ENCODE peak calls at places on chromosome 21, in five cellular contexts. Q is ovary, Z is AG09309, I is GM13976, R is adrenal gland. N is an unnamed sample.

GRCh38 chr21:15309721-15310120 is 244.9 kb upstream of the NRIP1 start:
- DNase-seq in Q (peak), Z (no peak), I (no peak), R (no peak), N (no peak)

GRCh38 chr21:36487641-36488307 is 7.9 kb upstream of the CLDN14 start:
- DNase-seq in Q (no peak), Z (no peak), I (no peak), R (no peak), N (no peak)

GRCh38 chr21:41289431-41289830 is 27.2 kb upstream of the FAM3B start:
- DNase-seq in Q (no peak), Z (no peak), I (no peak), R (no peak), N (no peak)

GRCh38 chr21:28639742-28640141 is 352.9 kb downstream of the LTN1 start:
- DNase-seq in Q (no peak), Z (no peak), I (no peak), R (no peak), N (no peak)

GRCh38 chr21:33395866-33396265 is 7.3 kb upstream of the IFNGR2 start:
- DNase-seq in Q (no peak), Z (no peak), I (no peak), R (no peak), N (no peak)

GRCh38 chr21:33116669-33117267 is 46.8 kb downstream of the OLIG1 start:
- DNase-seq in Q (no peak), Z (no peak), I (no peak), R (no peak), N (no peak)

GRCh38 chr21:32648165-32648564 is 36.0 kb upstream of the CFAP298 start:
- DNase-seq in Q (no peak), Z (no peak), I (no peak), R (no peak), N (no peak)

GRCh38 chr21:31924548-31924947 is 51.7 kb downstream of the HUNK start:
- DNase-seq in Q (no peak), Z (no peak), I (no peak), R (no peak), N (no peak)

GRCh38 chr21:41429305-41429704 is 3.3 kb downstream of the MX1 start:
- DNase-seq in Q (no peak), Z (no peak), I (no peak), R (no peak), N (no peak)

GRCh38 chr21:29939859-29940245 is at the start of gene GRIK1:
- DNase-seq in Q (no peak), Z (no peak), I (no peak), R (peak), N (no peak)

GRCh38 chr21:31236528-31236927 is 107.5 kb downstream of the TIAM1 start:
- DNase-seq in Q (no peak), Z (no peak), I (no peak), R (no peak), N (no peak)

GRCh38 chr21:19031956-19032355 is 628.4 kb upstream of the TMPRSS15 start:
- DNase-seq in Q (no peak), Z (no peak), I (no peak), R (no peak), N (no peak)

GRCh38 chr21:17757671-17758070 is 61.5 kb downstream of the C21orf91 start:
- DNase-seq in Q (no peak), Z (no peak), I (no peak), R (no peak), N (no peak)

GRCh38 chr21:45852886-45853400 is 128.6 kb upstream of the COL6A1 start:
- DNase-seq in Q (no peak), Z (no peak), I (no peak), R (no peak), N (no peak)

GRCh38 chr21:37374026-37374425 is 7.5 kb downstream of the DYRK1A start:
- DNase-seq in Q (no peak), Z (no peak), I (no peak), R (no peak), N (no peak)

GRCh38 chr21:37367301-37367757 is 756 bp downstream of the DYRK1A start:
- DNase-seq in Q (no peak), Z (no peak), I (peak), R (no peak), N (peak)

GRCh38 chr21:33968998-33969353 is 53.4 kb upstream of the ATP5PO start:
- DNase-seq in Q (no peak), Z (no peak), I (no peak), R (no peak), N (no peak)

GRCh38 chr21:35291963-35292627 is 243.0 kb upstream of the RUNX1 start:
- DNase-seq in Q (no peak), Z (no peak), I (no peak), R (no peak), N (no peak)

GRCh38 chr21:17921579-17922530 is 102.7 kb upstream of the C21orf91 start:
- DNase-seq in Q (no peak), Z (peak), I (no peak), R (no peak), N (no peak)

GRCh38 chr21:32340863-32341848 is 42.5 kb downstream of the MRAP start:
- DNase-seq in Q (no peak), Z (no peak), I (no peak), R (no peak), N (no peak)

GRCh38 chr21:36097427-36098230 is 27.8 kb downstream of the CBR1 start:
- DNase-seq in Q (no peak), Z (no peak), I (peak), R (no peak), N (peak)

GRCh38 chr21:31182231-31183129 is 144.2 kb upstream of the KRTAP19-8 start:
- DNase-seq in Q (no peak), Z (no peak), I (no peak), R (no peak), N (no peak)

GRCh38 chr21:15233611-15234010 is 168.8 kb upstream of the NRIP1 start:
- DNase-seq in Q (no peak), Z (no peak), I (no peak), R (no peak), N (no peak)

GRCh38 chr21:35034203-35034926 is 14.7 kb downstream of the RUNX1 start:
- DNase-seq in Q (no peak), Z (no peak), I (no peak), R (no peak), N (no peak)

GRCh38 chr21:36706951-36707762 is 8.2 kb downstream of the SIM2 start:
- DNase-seq in Q (no peak), Z (no peak), I (peak), R (no peak), N (peak)

GRCh38 chr21:37065561-37066177 is 7.2 kb downstream of the PIGP start:
- DNase-seq in Q (no peak), Z (no peak), I (no peak), R (no peak), N (no peak)

GRCh38 chr21:24023402-24023801 is 1583.9 kb downstream of the MRPL39 start:
- DNase-seq in Q (no peak), Z (no peak), I (no peak), R (no peak), N (no peak)

GRCh38 chr21:26846036-26846931 is 1.1 kb upstream of the ADAMTS1 start:
- DNase-seq in Q (peak), Z (no peak), I (no peak), R (peak), N (no peak)
- TF ChIP-seq CTCF in Q (peak), Z (peak), I (no peak), R (no peak), N (no peak)

GRCh38 chr21:42537106-42537742 is 23.6 kb downstream of the SLC37A1 start:
- DNase-seq in Q (no peak), Z (no peak), I (peak), R (no peak), N (peak)
- TF ChIP-seq CTCF in Q (no peak), Z (peak), I (peak), R (peak), N (peak)

DNA sequence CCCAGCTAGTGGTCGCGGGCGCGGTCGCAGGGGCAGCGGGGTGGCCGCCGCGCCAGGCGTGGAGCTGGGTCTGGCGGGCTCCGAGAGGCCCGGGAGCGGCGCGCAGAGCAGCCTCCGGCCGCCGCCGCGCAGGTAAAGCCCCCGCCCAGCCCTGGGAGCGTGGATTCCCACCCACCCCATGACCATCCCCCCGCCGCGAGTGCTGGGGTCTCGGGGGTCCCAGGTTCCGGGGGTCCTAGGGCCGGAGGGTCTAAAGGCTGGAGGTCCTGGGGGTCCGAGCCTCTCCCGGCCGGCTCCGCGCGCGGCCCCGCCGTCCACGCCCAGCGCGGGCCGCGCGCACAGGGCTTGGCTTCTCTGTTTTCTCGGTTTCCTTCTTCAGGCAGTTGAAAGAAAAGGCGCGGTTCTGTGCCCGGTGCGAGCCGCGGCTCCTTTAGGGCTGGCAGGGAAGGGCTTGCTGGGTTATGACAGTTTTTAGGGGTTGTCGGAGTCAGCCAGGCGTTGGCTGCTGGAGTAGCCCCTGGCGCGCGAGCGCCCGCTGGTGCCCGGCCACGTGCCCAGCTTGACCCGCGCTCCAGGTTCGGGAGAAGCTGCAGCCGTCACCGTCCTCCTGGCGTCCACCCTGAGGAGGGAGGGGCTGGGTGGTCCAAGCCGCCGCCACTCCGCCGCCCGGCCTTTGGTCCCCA is 355 bp downstream of the LRRC3 start:
- DNase-seq in Q (peak), Z (no peak), I (peak), R (peak), N (peak)
- TF ChIP-seq CTCF in Q (no peak), Z (no peak), I (peak), R (no peak), N (peak)

GRCh38 chr21:25888711-25889110 is 153.9 kb downstream of the GABPA start:
- DNase-seq in Q (no peak), Z (no peak), I (no peak), R (no peak), N (no peak)

GRCh38 chr21:25885405-25885804 is 150.6 kb downstream of the GABPA start:
- DNase-seq in Q (no peak), Z (no peak), I (no peak), R (no peak), N (no peak)

GRCh38 chr21:25887646-25888321 is 153.0 kb downstream of the GABPA start:
- DNase-seq in Q (no peak), Z (no peak), I (no peak), R (no peak), N (no peak)

GRCh38 chr21:25885880-25886279 is 151.1 kb downstream of the GABPA start:
- DNase-seq in Q (no peak), Z (no peak), I (no peak), R (no peak), N (no peak)

GRCh38 chr21:25887166-25887565 is 152.4 kb downstream of the GABPA start:
- DNase-seq in Q (no peak), Z (no peak), I (no peak), R (no peak), N (no peak)
- TF ChIP-seq CTCF in Q (no peak), Z (peak), I (peak), R (no peak), N (no peak)

GRCh38 chr21:26842976-26843911 is 2.0 kb downstream of the ADAMTS1 start:
- DNase-seq in Q (peak), Z (peak), I (no peak), R (peak), N (no peak)

GRCh38 chr21:26845750-26846035 is 484 bp upstream of the ADAMTS1 start:
- DNase-seq in Q (no peak), Z (no peak), I (no peak), R (no peak), N (no peak)

GRCh38 chr21:26845066-26845749 is at the start of gene ADAMTS1:
- DNase-seq in Q (peak), Z (peak), I (peak), R (peak), N (peak)

GRCh38 chr21:26843912-26844257 is 1.3 kb downstream of the ADAMTS1 start:
- DNase-seq in Q (no peak), Z (no peak), I (no peak), R (no peak), N (no peak)

DNA sequence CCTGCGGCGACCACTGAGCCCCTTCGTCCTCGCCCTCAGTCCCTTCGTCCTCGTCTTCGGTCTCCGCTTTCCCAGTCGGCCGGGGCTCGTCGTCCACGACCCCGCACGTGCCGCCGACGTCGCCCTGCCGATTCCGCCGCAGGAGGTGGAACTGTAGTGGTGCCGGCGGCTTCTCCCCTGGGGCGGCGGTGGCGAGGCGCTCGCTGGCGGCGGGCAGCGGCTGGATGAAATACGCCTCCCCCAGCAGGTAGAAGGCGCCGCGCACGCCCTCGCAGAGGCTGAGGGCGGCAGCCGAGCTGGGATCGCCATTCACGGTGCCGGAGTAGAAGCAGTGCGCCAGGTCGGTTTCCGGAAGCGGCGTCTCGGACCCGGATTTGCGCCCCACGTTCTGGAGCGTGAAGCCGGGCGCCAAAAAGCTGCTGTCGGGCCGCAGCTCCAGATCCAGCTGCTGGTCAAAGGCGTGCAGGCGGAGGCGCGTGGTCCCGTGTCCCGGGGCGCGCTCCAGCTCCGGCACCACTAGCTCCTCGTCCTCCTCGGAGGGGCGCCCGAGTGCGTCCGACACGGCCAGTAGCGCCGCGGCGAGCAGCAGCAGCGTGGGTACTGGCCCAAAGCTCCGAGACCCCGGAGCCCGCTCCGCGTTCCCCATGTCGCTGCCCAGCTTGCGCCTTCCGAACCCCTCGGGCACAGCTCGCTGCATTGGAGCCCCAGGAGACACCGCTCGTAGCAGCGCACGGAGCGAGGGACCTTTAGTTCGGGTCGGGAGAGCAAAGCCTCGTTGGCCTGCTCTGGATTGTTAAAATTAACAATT is 747 bp downstream of the ADAMTS1 start:
- DNase-seq in Q (peak), Z (no peak), I (no peak), R (peak), N (no peak)
- TF ChIP-seq CTCF in Q (no peak), Z (peak), I (no peak), R (no peak), N (no peak)

GRCh38 chr21:14115646-14116045 is 95.1 kb downstream of the LIPI start:
- DNase-seq in Q (no peak), Z (no peak), I (no peak), R (no peak), N (no peak)
- TF ChIP-seq CTCF in Q (no peak), Z (no peak), I (no peak), R (no peak), N (no peak)

DNA sequence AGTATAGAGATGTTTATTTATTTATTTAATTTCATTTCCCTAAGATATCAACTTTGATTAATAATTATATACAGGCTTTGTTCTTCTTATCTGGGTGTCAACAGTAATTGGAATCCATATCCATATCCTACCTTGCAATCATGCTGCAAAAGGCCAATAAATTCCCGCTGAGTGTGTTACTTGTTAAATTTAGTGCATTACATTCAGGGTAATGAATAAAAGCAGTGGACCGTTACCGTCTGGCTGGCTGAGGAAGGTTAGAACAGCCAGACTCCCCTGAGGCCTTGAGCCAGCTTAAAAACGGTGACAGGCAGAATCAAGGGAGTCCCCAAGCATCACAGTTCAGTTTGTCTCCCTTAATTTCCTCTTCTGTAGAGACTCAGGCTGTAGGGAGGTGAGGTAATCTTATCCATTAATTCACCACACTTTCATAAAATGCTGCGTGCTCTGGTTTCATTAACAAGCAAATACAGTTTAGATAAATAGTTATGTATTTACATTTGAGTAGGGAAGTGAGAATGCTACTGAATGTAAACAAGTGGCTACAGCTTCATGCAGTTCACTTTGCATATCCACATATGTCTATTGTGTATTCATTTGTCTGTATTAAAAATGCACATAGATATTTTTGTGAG is 888.3 kb upstream of the CXADR start:
- DNase-seq in Q (no peak), Z (no peak), I (no peak), R (no peak), N (no peak)
- TF ChIP-seq CTCF in Q (no peak), Z (no peak), I (no peak), R (no peak), N (no peak)

DNA sequence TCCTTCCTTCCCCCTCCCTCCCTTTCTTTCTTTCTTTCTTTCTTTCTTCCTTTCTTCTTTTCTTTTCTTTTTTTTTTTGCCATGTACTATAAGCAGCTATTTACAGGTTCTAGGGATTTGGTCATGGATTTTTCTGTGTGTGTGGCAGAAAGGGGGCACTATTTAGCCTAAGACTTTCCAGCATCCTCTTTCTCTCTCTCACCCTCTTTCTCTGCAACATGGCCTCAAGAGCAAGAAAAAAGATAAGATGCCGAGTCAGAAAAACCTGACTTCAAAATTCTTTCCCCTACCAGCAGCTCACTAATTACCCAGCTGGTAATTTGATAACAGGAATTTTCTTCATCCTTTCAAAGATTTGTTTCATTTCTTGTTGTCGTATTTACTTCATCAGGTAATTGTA is 458.3 kb upstream of the ADAMTS5 start:
- DNase-seq in Q (no peak), Z (no peak), I (no peak), R (no peak), N (no peak)
- TF ChIP-seq CTCF in Q (no peak), Z (no peak), I (no peak), R (no peak), N (no peak)

DNA sequence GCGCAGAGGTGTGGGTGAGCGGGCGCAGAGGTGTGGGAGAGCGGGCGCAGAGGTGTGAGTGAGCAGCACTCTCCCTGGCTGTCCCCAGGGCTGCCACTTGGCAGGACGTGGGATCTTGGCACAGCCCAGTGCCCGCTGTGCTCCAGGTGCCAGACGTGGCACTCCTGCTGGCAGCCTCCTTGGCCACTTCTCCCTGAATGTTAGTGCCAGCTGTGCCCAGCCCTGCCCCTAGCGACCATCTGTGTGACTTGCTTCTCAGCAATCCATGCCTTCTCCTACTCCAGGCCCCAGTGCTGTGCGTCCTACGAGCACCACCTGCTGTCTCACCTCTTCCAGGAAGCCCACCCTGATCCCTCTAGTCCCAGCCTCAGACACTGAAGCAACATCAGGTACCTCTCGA is 30.5 kb downstream of the KRTAP10-1 start:
- DNase-seq in Q (no peak), Z (no peak), I (no peak), R (no peak), N (no peak)
- TF ChIP-seq CTCF in Q (no peak), Z (peak), I (no peak), R (no peak), N (peak)

DNA sequence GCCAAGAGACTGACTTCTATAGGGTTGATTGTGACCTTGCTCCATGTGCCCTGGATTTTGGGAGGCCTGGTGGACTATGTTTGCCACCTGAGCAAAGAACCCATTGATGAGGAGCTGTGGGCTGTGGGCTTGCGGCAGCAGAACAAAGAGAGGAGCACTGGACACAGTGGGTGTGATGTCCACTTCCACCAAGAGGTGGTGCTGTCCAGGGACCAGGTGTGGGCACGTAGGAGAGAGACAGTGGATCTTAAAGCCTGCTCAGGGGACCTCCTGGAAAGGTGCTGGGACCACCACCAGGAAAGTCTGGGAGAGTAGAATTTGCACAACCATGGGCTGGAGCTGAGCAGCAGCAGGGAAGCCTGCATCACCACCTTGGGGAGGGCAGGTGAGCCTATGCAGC is 106.7 kb upstream of the ETS2 start:
- DNase-seq in Q (no peak), Z (no peak), I (no peak), R (no peak), N (no peak)
- TF ChIP-seq CTCF in Q (no peak), Z (no peak), I (no peak), R (no peak), N (no peak)